ENCODE peak calls at places on chromosomes 7 and 10, in nine cellular contexts. M is NCI-H774; E is stimulated activated CD4-positive, alpha-beta T cell treated with anti-CD3 and anti-CD28 coated beads, Interleukin-12 subunit alpha, Interleukin-12 subunit beta, amount 100 ng/mL, for 48 hours; V is NCI-H2081; P is endothelial cell; W is GM23248; B is IMR-90; C is GM23338; T is NAMALWA. I is an unnamed sample.
A peak's percentile ranks its signal among the peaks of the same experiment; 100 is the strongest.

GRCh38 chr7:101686030-101686429 is 56.9 kb upstream of the MYL10 start:
- DNase-seq in B (peak; percentile 16), P (no peak), M (no peak), E (no peak), W (no peak), C (no peak), V (no peak), T (no peak), I (no peak)

GRCh38 chr7:111459757-111460280 is 102.5 kb downstream of the IMMP2L start:
- DNase-seq in W (peak; percentile 16), T (no peak), V (no peak), M (no peak), B (peak; percentile 13), P (no peak), C (no peak), E (no peak), I (no peak)

GRCh38 chr7:17663056-17663675 is 277.1 kb downstream of the SNX13 start:
- DNase-seq in B (peak; percentile 89), V (no peak), W (peak; percentile 94), E (no peak), T (no peak), M (no peak), C (no peak), P (no peak), I (no peak)

GRCh38 chr7:44973610-44974401 is 5.0 kb downstream of the MYO1G start:
- DNase-seq in V (no peak), P (peak; percentile 71), B (no peak), M (no peak), E (no peak), T (peak; percentile 82), C (peak; percentile 39), W (peak; percentile 66), I (peak; percentile 55)

GRCh38 chr7:37921340-37921805 is 933 bp downstream of the EPDR1 start:
- DNase-seq in T (no peak), E (no peak), M (no peak), P (peak; percentile 31), B (no peak), W (peak; percentile 13), C (peak; percentile 65), V (peak; percentile 49), I (peak; percentile 44)

GRCh38 chr10:113369185-113369785 is 183.6 kb upstream of the HABP2 start:
- DNase-seq in T (no peak), V (no peak), B (no peak), W (no peak), E (no peak), C (no peak), P (no peak), M (no peak), I (no peak)

GRCh38 chr10:47239211-47239610 is 60.8 kb upstream of the GDF10 start:
- DNase-seq in B (no peak), W (no peak), T (no peak), V (no peak), E (no peak), M (no peak), P (no peak), C (no peak), I (no peak)

GRCh38 chr7:5455581-5456222 is 32.1 kb upstream of the TNRC18 start:
- DNase-seq in P (no peak), W (no peak), V (no peak), B (no peak), T (no peak), E (no peak), C (no peak), M (no peak), I (no peak)

GRCh38 chr10:45373783-45374450 is at the start of gene ALOX5:
- DNase-seq in P (peak; percentile 16), T (peak; percentile 84), W (peak; percentile 10), M (peak; percentile 82), B (no peak), C (peak; percentile 81), V (peak; percentile 6), E (peak; percentile 10), I (peak; percentile 71)

GRCh38 chr10:61078542-61078941 is 134.6 kb upstream of the RHOBTB1 start:
- DNase-seq in V (no peak), C (no peak), W (peak; percentile 30), T (no peak), B (peak; percentile 13), E (no peak), M (no peak), P (no peak), I (no peak)

GRCh38 chr7:127066974-127067373 is 185.8 kb downstream of the GRM8 start:
- DNase-seq in P (no peak), B (no peak), E (no peak), W (no peak), V (peak; percentile 6), C (peak; percentile 69), T (peak; percentile 33), M (no peak), I (peak; percentile 36)

GRCh38 chr7:76327610-76328009 is 25.1 kb downstream of the HSPB1 start:
- DNase-seq in E (no peak), B (no peak), C (no peak), T (no peak), M (no peak), P (no peak), W (no peak), V (no peak), I (no peak)

GRCh38 chr10:35460852-35461460 is 124.6 kb downstream of the CCNY start:
- DNase-seq in V (no peak), B (no peak), T (no peak), M (no peak), P (no peak), E (no peak), C (no peak), W (no peak), I (no peak)

GRCh38 chr10:31757374-31757773 is 171.3 kb downstream of the ARHGAP12 start:
- DNase-seq in P (no peak), M (no peak), B (no peak), E (no peak), T (no peak), W (peak; percentile 55), C (no peak), V (no peak), I (no peak)

GRCh38 chr10:3780766-3781457 is 4.1 kb downstream of the KLF6 start:
- DNase-seq in B (peak; percentile 14), W (peak; percentile 54), C (no peak), T (no peak), M (no peak), P (no peak), E (no peak), V (no peak), I (no peak)

GRCh38 chr10:125024496-125025234 is 82.7 kb downstream of the ZRANB1 start:
- DNase-seq in W (no peak), T (peak; percentile 39), P (no peak), C (no peak), E (no peak), M (no peak), B (no peak), V (peak; percentile 68), I (no peak)

GRCh38 chr10:16777473-16778370 is 39.5 kb downstream of the RSU1 start:
- DNase-seq in C (peak; percentile 85), P (peak; percentile 51), V (peak; percentile 54), M (peak; percentile 46), T (peak; percentile 67), E (no peak), B (peak; percentile 63), W (peak; percentile 69), I (no peak)

GRCh38 chr10:114526497-114527238 is 122.4 kb upstream of the AFAP1L2 start:
- DNase-seq in V (peak; percentile 85), E (peak; percentile 76), T (peak; percentile 97), P (peak; percentile 74), M (peak; percentile 33), B (peak; percentile 65), C (peak; percentile 96), W (peak; percentile 66), I (peak; percentile 83)

GRCh38 chr10:50614444-50615137 is 9.2 kb downstream of the SGMS1 start:
- DNase-seq in V (peak; percentile 12), B (no peak), M (peak; percentile 30), E (no peak), C (peak; percentile 94), P (peak; percentile 42), W (no peak), T (peak; percentile 57), I (peak; percentile 53)

GRCh38 chr7:30974605-30975256 is 11.0 kb downstream of the GHRHR start:
- DNase-seq in C (peak; percentile 88), M (no peak), W (peak; percentile 56), T (peak; percentile 92), E (peak; percentile 34), V (no peak), B (peak; percentile 40), P (peak; percentile 82), I (peak; percentile 82)

GRCh38 chr10:69407621-69408301 is 9.0 kb downstream of the TACR2 start:
- DNase-seq in V (peak; percentile 9), C (peak; percentile 58), W (no peak), P (no peak), T (peak; percentile 78), B (no peak), E (no peak), M (peak; percentile 10), I (no peak)

GRCh38 chr10:125005312-125006187 is 63.6 kb downstream of the ZRANB1 start:
- DNase-seq in E (no peak), C (no peak), V (no peak), B (no peak), T (no peak), P (no peak), M (no peak), W (no peak), I (peak; percentile 12)

GRCh38 chr7:151709141-151710038 is 167.5 kb downstream of the PRKAG2 start:
- DNase-seq in M (no peak), W (no peak), B (peak; percentile 25), C (no peak), T (no peak), P (no peak), E (no peak), V (no peak), I (no peak)

GRCh38 chr10:102791754-102792153 is 45.5 kb downstream of the CYP17A1 start:
- DNase-seq in V (no peak), M (no peak), W (peak; percentile 40), B (no peak), T (no peak), P (no peak), C (no peak), E (no peak), I (no peak)

GRCh38 chr10:86599729-86600128 is 54.6 kb upstream of the OPN4 start:
- DNase-seq in W (no peak), M (no peak), T (peak; percentile 34), V (no peak), C (peak; percentile 79), P (no peak), E (no peak), B (no peak), I (peak; percentile 61)

GRCh38 chr10:77716943-77717735 is 79.5 kb upstream of the KCNMA1 start:
- DNase-seq in E (no peak), T (no peak), W (peak; percentile 30), P (no peak), C (no peak), M (no peak), V (no peak), B (peak; percentile 46), I (no peak)

GRCh38 chr7:84663224-84663623 is 468.6 kb upstream of the SEMA3A start:
- DNase-seq in W (peak; percentile 7), M (no peak), V (no peak), B (peak; percentile 27), T (no peak), E (no peak), P (no peak), C (no peak), I (no peak)

GRCh38 chr10:5601826-5602225 is 64.6 kb downstream of the ASB13 start:
- DNase-seq in V (no peak), P (no peak), W (no peak), B (no peak), M (no peak), E (no peak), T (no peak), C (no peak), I (no peak)

GRCh38 chr7:118005021-118005420 is 131.8 kb upstream of the CTTNBP2 start:
- DNase-seq in W (no peak), P (no peak), C (peak; percentile 20), E (no peak), M (no peak), B (no peak), T (no peak), V (no peak), I (no peak)

GRCh38 chr7:36931892-36932291 is 207.6 kb upstream of the AOAH start:
- DNase-seq in E (no peak), B (no peak), C (no peak), M (no peak), V (no peak), P (no peak), T (no peak), W (no peak), I (no peak)

GRCh38 chr10:92572362-92573090 is 1.4 kb downstream of the IDE start:
- DNase-seq in B (no peak), M (no peak), V (no peak), T (peak; percentile 38), P (no peak), C (no peak), E (no peak), W (peak; percentile 38), I (no peak)